ENCODE peak calls at places on chromosomes 11 and 22, in seven cellular contexts. K, S, B, T, H, L and M are unnamed samples.

GRCh38 chr11:11280826-11281225 is 72.2 kb downstream of the CSNK2A3 start:
- DNase-seq in K (no peak), S (no peak), B (no peak), T (no peak), H (no peak), L (no peak), M (no peak)

GRCh38 chr11:13674799-13675509 is 6.5 kb downstream of the FAR1 start:
- DNase-seq in K (no peak), S (no peak), B (no peak), T (no peak), H (no peak), L (no peak), M (no peak)

GRCh38 chr11:33953289-33953688 is 61.4 kb upstream of the LMO2 start:
- DNase-seq in K (no peak), S (no peak), B (no peak), T (no peak), H (no peak), L (no peak), M (no peak)

GRCh38 chr11:64028398-64029115 is 7.2 kb upstream of the FLRT1 start:
- DNase-seq in K (peak; percentile 60), S (no peak), B (no peak), T (no peak), H (peak; percentile 39), L (no peak), M (no peak)

GRCh38 chr11:92796744-92797143 is 172.7 kb upstream of the MTNR1B start:
- DNase-seq in K (no peak), S (no peak), B (no peak), T (no peak), H (no peak), L (no peak), M (no peak)

GRCh38 chr11:121525376-121525775 is 72.6 kb upstream of the SORL1-AS1 start:
- DNase-seq in K (no peak), S (no peak), B (no peak), T (no peak), H (no peak), L (no peak), M (no peak)

GRCh38 chr11:14249121-14249963 is 109.6 kb downstream of the RRAS2 start:
- DNase-seq in K (peak; percentile 69), S (peak; percentile 68), B (peak; percentile 73), T (peak; percentile 48), H (peak; percentile 71), L (peak; percentile 54), M (peak; percentile 35)

GRCh38 chr11:101848262-101848661 is 66.5 kb upstream of the CEP126 start:
- DNase-seq in K (no peak), S (peak; percentile 58), B (no peak), T (no peak), H (no peak), L (no peak), M (peak; percentile 23)

GRCh38 chr11:20249313-20249873 is 89.1 kb upstream of the DBX1 start:
- DNase-seq in K (no peak), S (no peak), B (no peak), T (no peak), H (no peak), L (no peak), M (no peak)

GRCh38 chr11:14443642-14444041 is 56.0 kb downstream of the COPB1 start:
- DNase-seq in K (no peak), S (peak; percentile 80), B (peak; percentile 83), T (no peak), H (no peak), L (peak; percentile 59), M (no peak)

GRCh38 chr11:64321533-64321932 is 3.6 kb downstream of the PRDX5 start:
- DNase-seq in K (no peak), S (no peak), B (no peak), T (no peak), H (no peak), L (no peak), M (peak; percentile 42)

GRCh38 chr22:32258791-32259190 is 3.6 kb upstream of the SLC5A4 start:
- DNase-seq in K (no peak), S (no peak), B (no peak), T (no peak), H (no peak), L (no peak), M (no peak)

GRCh38 chr11:79249341-79249993 is 191.4 kb downstream of the TENM4 start:
- DNase-seq in K (no peak), S (peak; percentile 1), B (no peak), T (no peak), H (peak; percentile 24), L (no peak), M (no peak)

GRCh38 chr11:67015048-67015447 is 7.9 kb upstream of the SYT12 start:
- DNase-seq in K (no peak), S (no peak), B (no peak), T (no peak), H (no peak), L (no peak), M (no peak)

GRCh38 chr22:29727248-29727551 is 7.4 kb downstream of the CABP7 start:
- DNase-seq in K (peak; percentile 73), S (peak; percentile 65), B (peak; percentile 54), T (no peak), H (peak; percentile 75), L (peak; percentile 65), M (peak; percentile 44)

GRCh38 chr22:38317995-38318715 is 922 bp upstream of the CSNK1E start:
- DNase-seq in K (peak; percentile 90), S (peak; percentile 100), B (peak; percentile 88), T (no peak), H (peak; percentile 95), L (peak; percentile 82), M (no peak)

GRCh38 chr11:73542175-73542574 is 55.7 kb downstream of the FAM168A start:
- DNase-seq in K (no peak), S (no peak), B (no peak), T (no peak), H (no peak), L (no peak), M (no peak)

GRCh38 chr11:72700026-72700610 is 25.9 kb upstream of the PDE2A start:
- DNase-seq in K (no peak), S (peak; percentile 61), B (peak; percentile 75), T (no peak), H (peak; percentile 78), L (no peak), M (no peak)

GRCh38 chr11:78251083-78251699 is 62.5 kb downstream of the USP35 start:
- DNase-seq in K (no peak), S (peak; percentile 15), B (no peak), T (no peak), H (peak; percentile 43), L (no peak), M (no peak)

GRCh38 chr22:30609260-30610185 is 2.5 kb downstream of the TCN2 start:
- DNase-seq in K (no peak), S (peak; percentile 92), B (peak; percentile 74), T (peak; percentile 61), H (peak; percentile 92), L (peak; percentile 52), M (peak; percentile 93)

GRCh38 chr11:127042445-127042844 is 41.9 kb upstream of the KIRREL3 start:
- DNase-seq in K (no peak), S (peak; percentile 68), B (no peak), T (no peak), H (peak; percentile 75), L (no peak), M (no peak)

GRCh38 chr11:44066732-44067131 is 662 bp downstream of the ACCS start:
- DNase-seq in K (peak; percentile 28), S (peak; percentile 79), B (no peak), T (no peak), H (peak; percentile 71), L (peak; percentile 19), M (no peak)

GRCh38 chr22:50712341-50713007 is 25.5 kb upstream of the ACR start:
- DNase-seq in K (no peak), S (no peak), B (no peak), T (no peak), H (no peak), L (no peak), M (peak; percentile 33)

GRCh38 chr11:13091804-13092203 is 82.7 kb downstream of the RASSF10 start:
- DNase-seq in K (no peak), S (no peak), B (no peak), T (no peak), H (no peak), L (no peak), M (no peak)

GRCh38 chr11:129881570-129882170 is 13.7 kb downstream of the NFRKB start:
- DNase-seq in K (peak; percentile 64), S (peak; percentile 58), B (no peak), T (no peak), H (peak; percentile 74), L (peak; percentile 58), M (peak; percentile 42)